ENCODE peak calls at places on chromosome 9, in five cellular contexts. R, S, Z, E and C are unnamed samples. For H3K4me1, the result is how much of the 10 kb centered on the place peaks cover.

GRCh38 chr9:103068666-103069207 is 73.6 kb downstream of the CYLC2 start:
- DNase-seq in R (no peak), S (no peak), E (peak), Z (no peak), C (no peak)

GRCh38 chr9:35651964-35652828 is 1.5 kb upstream of the SIT1 start:
- DNase-seq in S (no peak), Z (no peak), R (no peak), E (peak), C (no peak)

GRCh38 chr9:35718726-35719511 is 13.1 kb downstream of the TLN1 start:
- DNase-seq in S (no peak), E (peak), Z (no peak), R (no peak), C (no peak)

GRCh38 chr9:120862452-120862851 is 14.5 kb downstream of the PHF19 start:
- DNase-seq in R (no peak), S (no peak), E (no peak), Z (no peak), C (no peak)

GRCh38 chr9:91405343-91406077 is 18.1 kb downstream of the NFIL3 start:
- DNase-seq in R (no peak), S (no peak), Z (no peak), E (no peak), C (no peak)

GRCh38 chr9:1083325-1083913 is 33.3 kb downstream of the DMRT2 start:
- DNase-seq in E (peak), R (no peak), S (peak), Z (no peak), C (no peak)

GRCh38 chr9:21251638-21252037 is 11.8 kb upstream of the IFNA14 start:
- DNase-seq in Z (no peak), R (no peak), S (no peak), E (no peak), C (no peak)

GRCh38 chr9:125509476-125509875 is 197.5 kb downstream of the MAPKAP1 start:
- DNase-seq in R (no peak), S (no peak), Z (no peak), E (no peak), C (no peak)

GRCh38 chr9:72524820-72525539 is 3.6 kb downstream of the TMC1 start:
- DNase-seq in R (peak), E (peak), S (peak), Z (peak), C (no peak)

GRCh38 chr9:107046692-107047091 is 183.7 kb downstream of the ZNF462 start:
- DNase-seq in Z (no peak), E (no peak), R (no peak), S (no peak), C (peak)

GRCh38 chr9:121842612-121842978 is 191.2 kb downstream of the DAB2IP start:
- DNase-seq in R (no peak), S (no peak), Z (no peak), E (peak), C (no peak)

GRCh38 chr9:109771084-109771483 is 8.9 kb upstream of the PALM2AKAP2 start:
- DNase-seq in S (peak), Z (no peak), E (peak), R (peak), C (no peak)

GRCh38 chr9:96523429-96523828 is 73.5 kb downstream of the HABP4 start:
- DNase-seq in Z (no peak), S (no peak), E (no peak), R (no peak), C (no peak)

GRCh38 chr9:68975644-68976043 is 38.3 kb downstream of the PRKACG start:
- DNase-seq in R (no peak), Z (no peak), E (no peak), S (no peak), C (no peak)

GRCh38 chr9:35162605-35163315 is 951 bp downstream of the UNC13B start:
- DNase-seq in S (no peak), Z (no peak), E (peak), R (no peak), C (peak)

GRCh38 chr9:27541740-27542139 is 12.1 kb upstream of the MOB3B start:
- DNase-seq in Z (no peak), S (no peak), R (no peak), E (no peak), C (no peak)

GRCh38 chr9:70494221-70494620 is 79.8 kb upstream of the KLF9 start:
- DNase-seq in S (no peak), R (no peak), Z (no peak), E (no peak), C (no peak)

GRCh38 chr9:127057970-127058644 is 64.3 kb downstream of the ANGPTL2 start:
- DNase-seq in Z (no peak), S (no peak), E (no peak), R (no peak), C (no peak)

GRCh38 chr9:134413890-134414731 is 87.9 kb downstream of the RXRA start:
- DNase-seq in S (no peak), R (no peak), E (peak), Z (peak), C (no peak)

GRCh38 chr9:103014242-103014641 is 19.1 kb downstream of the CYLC2 start:
- DNase-seq in R (no peak), S (no peak), E (no peak), Z (no peak), C (no peak)

DNA sequence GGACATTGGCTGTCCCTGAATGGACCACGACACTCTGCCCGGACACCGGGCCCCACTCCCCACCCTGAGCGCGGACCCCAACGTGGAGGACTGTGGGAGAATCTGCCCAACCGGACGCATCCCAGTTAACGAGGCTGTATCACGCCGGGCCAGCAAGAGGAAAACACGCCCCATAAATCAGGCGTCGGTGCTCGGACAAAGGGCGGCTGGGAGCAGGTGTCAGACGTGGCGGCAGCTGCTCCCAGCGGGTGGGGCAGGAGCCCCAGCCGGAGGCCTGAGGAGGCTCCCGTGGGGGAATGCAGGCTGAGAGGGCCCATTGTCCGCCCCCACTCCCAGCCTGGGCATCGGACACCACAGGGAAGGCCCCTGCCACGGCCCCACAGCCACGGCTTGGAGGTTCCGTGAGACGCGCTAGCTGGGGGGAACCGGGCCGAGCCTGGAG is 19.2 kb downstream of the NOTCH1 start:
- DNase-seq in R (peak), S (no peak), E (no peak), Z (no peak), C (no peak)
- H3K4me3 ChIP-seq in R (no peak), S (no peak), E (no peak), Z (no peak), C (no peak)

DNA sequence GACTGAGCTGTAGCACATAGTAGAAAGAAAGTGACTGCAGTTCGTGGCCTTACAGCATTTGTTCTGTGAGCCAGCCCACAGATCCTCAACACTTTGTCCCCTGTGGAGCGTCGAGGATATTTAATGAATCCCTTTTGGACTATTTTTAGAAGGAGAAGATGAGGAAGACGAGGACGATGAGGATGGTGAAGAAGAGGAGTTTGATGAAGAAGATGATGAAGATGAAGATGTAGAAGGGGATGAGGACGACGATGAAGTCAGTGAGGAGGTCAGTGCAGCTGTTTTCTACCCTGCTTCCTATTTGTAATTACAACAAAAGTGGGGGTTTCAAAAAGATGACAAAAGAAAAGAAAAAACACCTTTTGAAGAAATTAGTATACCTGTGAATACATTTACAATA is 28.0 kb downstream of the ANP32B start:
- DNase-seq in R (no peak), S (no peak), Z (no peak), E (no peak), C (no peak)
- H3K4me1 ChIP-seq in R (under half), S (under half), Z (under half), E (under half), C (under half)

GRCh38 chr9:124003636-124004349 is 7.8 kb upstream of the LHX2 start:
- DNase-seq in E (no peak), Z (no peak), R (peak), S (no peak), C (no peak)
- TF ChIP-seq EZH2 in E (no peak), Z (no peak), R (no peak), S (no peak), C (no peak)

GRCh38 chr9:124018731-124019697 is 7.4 kb downstream of the LHX2 start:
- DNase-seq in R (peak), E (no peak), S (no peak), Z (no peak), C (no peak)

GRCh38 chr9:124019771-124020519 is 8.4 kb downstream of the LHX2 start:
- DNase-seq in R (peak), E (no peak), S (no peak), Z (no peak), C (no peak)

GRCh38 chr9:124021385-124021769 is 9.8 kb downstream of the LHX2 start:
- DNase-seq in R (no peak), E (no peak), Z (no peak), S (no peak), C (no peak)

GRCh38 chr9:124022201-124023121 is 10.9 kb downstream of the LHX2 start:
- DNase-seq in S (no peak), R (peak), E (no peak), Z (no peak), C (no peak)

GRCh38 chr9:124020520-124021384 is 9.2 kb downstream of the LHX2 start:
- DNase-seq in E (no peak), S (no peak), R (peak), Z (no peak), C (no peak)
- H3K4me3 ChIP-seq in E (no peak), S (no peak), R (no peak), Z (no peak), C (no peak)

GRCh38 chr9:129224618-129225017 is 46.6 kb upstream of the IER5L start:
- DNase-seq in Z (no peak), R (no peak), S (no peak), E (no peak), C (no peak)
- H3K4me1 ChIP-seq in Z (under half), R (under half), S (under half), E (under half), C (under half)

GRCh38 chr9:33249087-33249657 is 9.2 kb downstream of the SPINK4 start:
- DNase-seq in R (no peak), E (no peak), Z (no peak), S (no peak), C (peak)
- TF ChIP-seq EZH2 in R (no peak), E (no peak), Z (no peak), S (no peak), C (no peak)